ENCODE peak calls at places on chromosome 11, in ten cellular contexts. One of them, this sample, is unnamed.

GRCh38 chr11:76617553-76618265 is 52.8 kb downstream of the LRRC32 start:
- DNase-seq in PC-9: no peak
- DNase-seq in Caco-2: no peak
- DNase-seq in transverse colon: no peak
- DNase-seq in fibroblast of the aortic adventitia: peak; percentile 75
- DNase-seq in left ventricle myocardium inferior: no peak
- DNase-seq in fibroblast of lung: peak; percentile 28
- DNase-seq in fibroblast of villous mesenchyme: peak; percentile 75
- DNase-seq in astrocyte of the spinal cord: peak; percentile 43
- DNase-seq in HepG2: no peak
- DNase-seq in this sample: peak; percentile 86

GRCh38 chr11:84384637-84385227 is 1098.6 kb upstream of the CCDC90B start:
- DNase-seq in Caco-2: peak; percentile 68
- DNase-seq in PC-9: no peak
- DNase-seq in left ventricle myocardium inferior: no peak
- DNase-seq in fibroblast of villous mesenchyme: peak; percentile 32
- DNase-seq in astrocyte of the spinal cord: peak; percentile 66
- DNase-seq in fibroblast of lung: peak; percentile 49
- DNase-seq in transverse colon: peak; percentile 18
- DNase-seq in HepG2: peak; percentile 30
- DNase-seq in fibroblast of the aortic adventitia: peak; percentile 77
- DNase-seq in this sample: peak; percentile 55

GRCh38 chr11:88521354-88522310 is 184.1 kb upstream of the CTSC start:
- DNase-seq in left ventricle myocardium inferior: no peak
- DNase-seq in fibroblast of villous mesenchyme: peak; percentile 43
- DNase-seq in transverse colon: no peak
- DNase-seq in astrocyte of the spinal cord: peak; percentile 50
- DNase-seq in fibroblast of lung: no peak
- DNase-seq in PC-9: no peak
- DNase-seq in Caco-2: no peak
- DNase-seq in fibroblast of the aortic adventitia: peak; percentile 58
- DNase-seq in HepG2: no peak
- DNase-seq in this sample: peak; percentile 23

GRCh38 chr11:125086633-125087296 is 23.7 kb downstream of the SLC37A2 start:
- DNase-seq in HepG2: no peak
- DNase-seq in left ventricle myocardium inferior: no peak
- DNase-seq in Caco-2: no peak
- DNase-seq in fibroblast of villous mesenchyme: no peak
- DNase-seq in transverse colon: no peak
- DNase-seq in PC-9: no peak
- DNase-seq in fibroblast of the aortic adventitia: no peak
- DNase-seq in fibroblast of lung: no peak
- DNase-seq in astrocyte of the spinal cord: no peak
- DNase-seq in this sample: no peak

GRCh38 chr11:57668467-57668890 is 565 bp downstream of the ZDHHC5 start:
- DNase-seq in transverse colon: peak; percentile 40
- DNase-seq in fibroblast of the aortic adventitia: no peak
- DNase-seq in HepG2: no peak
- DNase-seq in fibroblast of villous mesenchyme: no peak
- DNase-seq in astrocyte of the spinal cord: no peak
- DNase-seq in fibroblast of lung: no peak
- DNase-seq in left ventricle myocardium inferior: no peak
- DNase-seq in PC-9: no peak
- DNase-seq in Caco-2: no peak
- DNase-seq in this sample: no peak

GRCh38 chr11:57638005-57638760 is 11.5 kb downstream of the YPEL4 start:
- DNase-seq in fibroblast of villous mesenchyme: peak; percentile 84
- DNase-seq in transverse colon: peak; percentile 44
- DNase-seq in astrocyte of the spinal cord: peak; percentile 84
- DNase-seq in fibroblast of lung: peak; percentile 84
- DNase-seq in left ventricle myocardium inferior: peak; percentile 63
- DNase-seq in PC-9: no peak
- DNase-seq in HepG2: peak; percentile 55
- DNase-seq in fibroblast of the aortic adventitia: peak; percentile 84
- DNase-seq in Caco-2: no peak
- DNase-seq in this sample: peak; percentile 86

GRCh38 chr11:27171391-27171790 is 130.8 kb downstream of the BBOX1 start:
- DNase-seq in left ventricle myocardium inferior: no peak
- DNase-seq in astrocyte of the spinal cord: no peak
- DNase-seq in PC-9: no peak
- DNase-seq in fibroblast of villous mesenchyme: no peak
- DNase-seq in Caco-2: peak; percentile 30
- DNase-seq in fibroblast of lung: no peak
- DNase-seq in HepG2: no peak
- DNase-seq in fibroblast of the aortic adventitia: peak; percentile 25
- DNase-seq in transverse colon: no peak
- DNase-seq in this sample: no peak

GRCh38 chr11:5547982-5548381 is 358 bp downstream of the OR52H1 start:
- DNase-seq in PC-9: no peak
- DNase-seq in astrocyte of the spinal cord: no peak
- DNase-seq in transverse colon: no peak
- DNase-seq in fibroblast of the aortic adventitia: no peak
- DNase-seq in fibroblast of villous mesenchyme: no peak
- DNase-seq in Caco-2: no peak
- DNase-seq in left ventricle myocardium inferior: no peak
- DNase-seq in HepG2: no peak
- DNase-seq in fibroblast of lung: no peak
- DNase-seq in this sample: no peak

GRCh38 chr11:63905179-63905578 is 11.8 kb downstream of the RCOR2 start:
- DNase-seq in Caco-2: no peak
- DNase-seq in transverse colon: no peak
- DNase-seq in HepG2: no peak
- DNase-seq in fibroblast of villous mesenchyme: no peak
- DNase-seq in PC-9: no peak
- DNase-seq in astrocyte of the spinal cord: no peak
- DNase-seq in fibroblast of lung: no peak
- DNase-seq in left ventricle myocardium inferior: no peak
- DNase-seq in fibroblast of the aortic adventitia: no peak
- DNase-seq in this sample: no peak

GRCh38 chr11:63906087-63906486 is 10.9 kb downstream of the RCOR2 start:
- DNase-seq in HepG2: no peak
- DNase-seq in Caco-2: no peak
- DNase-seq in left ventricle myocardium inferior: no peak
- DNase-seq in PC-9: no peak
- DNase-seq in fibroblast of the aortic adventitia: no peak
- DNase-seq in transverse colon: no peak
- DNase-seq in fibroblast of villous mesenchyme: no peak
- DNase-seq in fibroblast of lung: no peak
- DNase-seq in astrocyte of the spinal cord: no peak
- DNase-seq in this sample: no peak

GRCh38 chr11:63907808-63908530 is 9.0 kb downstream of the RCOR2 start:
- DNase-seq in Caco-2: no peak
- DNase-seq in transverse colon: no peak
- DNase-seq in PC-9: no peak
- DNase-seq in left ventricle myocardium inferior: no peak
- DNase-seq in fibroblast of the aortic adventitia: no peak
- DNase-seq in fibroblast of villous mesenchyme: no peak
- DNase-seq in fibroblast of lung: no peak
- DNase-seq in HepG2: no peak
- DNase-seq in astrocyte of the spinal cord: no peak
- DNase-seq in this sample: no peak

GRCh38 chr11:63907063-63907462 is 9.9 kb downstream of the RCOR2 start:
- DNase-seq in HepG2: no peak
- DNase-seq in fibroblast of lung: no peak
- DNase-seq in transverse colon: no peak
- DNase-seq in Caco-2: no peak
- DNase-seq in PC-9: no peak
- DNase-seq in fibroblast of villous mesenchyme: no peak
- DNase-seq in astrocyte of the spinal cord: no peak
- DNase-seq in left ventricle myocardium inferior: no peak
- DNase-seq in fibroblast of the aortic adventitia: no peak
- DNase-seq in this sample: no peak

DNA sequence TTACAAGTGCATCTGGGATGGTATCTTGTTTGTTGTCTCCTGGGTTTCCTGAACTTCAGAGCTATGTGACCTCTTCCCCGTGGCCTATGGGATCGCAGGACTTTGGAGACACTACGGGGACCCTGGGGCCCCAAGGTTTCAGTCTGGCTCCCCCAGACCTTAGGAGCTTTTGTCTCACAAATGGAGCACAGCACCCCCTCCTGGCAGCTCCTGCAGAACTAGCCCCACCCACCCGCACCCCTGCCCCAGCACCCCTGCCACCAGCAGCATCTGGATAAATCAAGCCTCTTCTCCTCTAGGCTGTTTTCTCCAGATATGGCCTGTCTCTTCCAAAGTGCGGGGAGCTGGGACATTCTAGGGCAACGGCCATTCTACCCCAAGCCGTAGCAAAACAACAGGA is 10.4 kb downstream of the RCOR2 start:
- DNase-seq in astrocyte of the spinal cord: no peak
- DNase-seq in PC-9: no peak
- DNase-seq in fibroblast of the aortic adventitia: peak; percentile 19
- DNase-seq in left ventricle myocardium inferior: no peak
- DNase-seq in transverse colon: peak; percentile 34
- DNase-seq in Caco-2: peak; percentile 46
- DNase-seq in fibroblast of lung: no peak
- DNase-seq in fibroblast of villous mesenchyme: peak; percentile 30
- DNase-seq in HepG2: no peak
- DNase-seq in this sample: no peak
- TF ChIP-seq CTCF in astrocyte of the spinal cord: peak; percentile 36
- TF ChIP-seq CTCF in PC-9: peak; percentile 37
- TF ChIP-seq CTCF in fibroblast of the aortic adventitia: no peak
- TF ChIP-seq CTCF in left ventricle myocardium inferior: peak; percentile 50
- TF ChIP-seq CTCF in transverse colon: peak; percentile 48
- TF ChIP-seq CTCF in Caco-2: peak; percentile 33
- TF ChIP-seq CTCF in fibroblast of lung: peak; percentile 13
- TF ChIP-seq CTCF in fibroblast of villous mesenchyme: no peak
- TF ChIP-seq CTCF in HepG2: peak; percentile 28
- TF ChIP-seq CTCF in this sample: peak; percentile 20

GRCh38 chr11:66466225-66467033 is at the start of gene PELI3:
- DNase-seq in transverse colon: peak; percentile 96
- DNase-seq in astrocyte of the spinal cord: peak; percentile 90
- DNase-seq in Caco-2: peak; percentile 97
- DNase-seq in PC-9: peak; percentile 77
- DNase-seq in HepG2: peak; percentile 72
- DNase-seq in fibroblast of the aortic adventitia: peak; percentile 88
- DNase-seq in left ventricle myocardium inferior: peak; percentile 92
- DNase-seq in fibroblast of villous mesenchyme: peak; percentile 94
- DNase-seq in fibroblast of lung: peak; percentile 90
- DNase-seq in this sample: peak; percentile 85

GRCh38 chr11:66467034-66467659 is 442 bp downstream of the PELI3 start:
- DNase-seq in PC-9: no peak
- DNase-seq in fibroblast of villous mesenchyme: peak; percentile 18
- DNase-seq in fibroblast of lung: no peak
- DNase-seq in fibroblast of the aortic adventitia: peak; percentile 15
- DNase-seq in astrocyte of the spinal cord: peak; percentile 12
- DNase-seq in Caco-2: peak; percentile 89
- DNase-seq in HepG2: no peak
- DNase-seq in transverse colon: peak; percentile 45
- DNase-seq in left ventricle myocardium inferior: no peak
- DNase-seq in this sample: peak; percentile 28

GRCh38 chr11:66468691-66469090 is 2.0 kb downstream of the PELI3 start:
- DNase-seq in fibroblast of villous mesenchyme: no peak
- DNase-seq in PC-9: no peak
- DNase-seq in fibroblast of lung: no peak
- DNase-seq in left ventricle myocardium inferior: no peak
- DNase-seq in Caco-2: no peak
- DNase-seq in fibroblast of the aortic adventitia: no peak
- DNase-seq in transverse colon: no peak
- DNase-seq in HepG2: no peak
- DNase-seq in astrocyte of the spinal cord: no peak
- DNase-seq in this sample: no peak

GRCh38 chr11:66469441-66469840 is 2.7 kb downstream of the PELI3 start:
- DNase-seq in astrocyte of the spinal cord: no peak
- DNase-seq in fibroblast of villous mesenchyme: no peak
- DNase-seq in fibroblast of the aortic adventitia: no peak
- DNase-seq in fibroblast of lung: no peak
- DNase-seq in transverse colon: no peak
- DNase-seq in PC-9: no peak
- DNase-seq in HepG2: no peak
- DNase-seq in Caco-2: no peak
- DNase-seq in left ventricle myocardium inferior: no peak
- DNase-seq in this sample: no peak

GRCh38 chr11:66467756-66468155 is 1.1 kb downstream of the PELI3 start:
- DNase-seq in fibroblast of lung: peak; percentile 25
- DNase-seq in astrocyte of the spinal cord: no peak
- DNase-seq in fibroblast of the aortic adventitia: no peak
- DNase-seq in fibroblast of villous mesenchyme: peak; percentile 10
- DNase-seq in transverse colon: peak; percentile 60
- DNase-seq in HepG2: no peak
- DNase-seq in left ventricle myocardium inferior: no peak
- DNase-seq in Caco-2: no peak
- DNase-seq in PC-9: no peak
- DNase-seq in this sample: no peak
- H3K4me3 ChIP-seq in fibroblast of lung: peak overlapping the region; percentile 74
- H3K4me3 ChIP-seq in astrocyte of the spinal cord: peak overlapping the region; percentile 56
- H3K4me3 ChIP-seq in fibroblast of the aortic adventitia: peak overlapping the region; percentile 74
- H3K4me3 ChIP-seq in fibroblast of villous mesenchyme: peak overlapping the region; percentile 70
- H3K4me3 ChIP-seq in transverse colon: peak overlapping the region; percentile 73
- H3K4me3 ChIP-seq in HepG2: peak overlapping the region; percentile 87
- H3K4me3 ChIP-seq in left ventricle myocardium inferior: peak overlapping the region; percentile 83
- H3K4me3 ChIP-seq in Caco-2: peak overlapping the region; percentile 66
- H3K4me3 ChIP-seq in PC-9: peak overlapping the region; percentile 90
- H3K4me3 ChIP-seq in this sample: peak overlapping the region; percentile 73

DNA sequence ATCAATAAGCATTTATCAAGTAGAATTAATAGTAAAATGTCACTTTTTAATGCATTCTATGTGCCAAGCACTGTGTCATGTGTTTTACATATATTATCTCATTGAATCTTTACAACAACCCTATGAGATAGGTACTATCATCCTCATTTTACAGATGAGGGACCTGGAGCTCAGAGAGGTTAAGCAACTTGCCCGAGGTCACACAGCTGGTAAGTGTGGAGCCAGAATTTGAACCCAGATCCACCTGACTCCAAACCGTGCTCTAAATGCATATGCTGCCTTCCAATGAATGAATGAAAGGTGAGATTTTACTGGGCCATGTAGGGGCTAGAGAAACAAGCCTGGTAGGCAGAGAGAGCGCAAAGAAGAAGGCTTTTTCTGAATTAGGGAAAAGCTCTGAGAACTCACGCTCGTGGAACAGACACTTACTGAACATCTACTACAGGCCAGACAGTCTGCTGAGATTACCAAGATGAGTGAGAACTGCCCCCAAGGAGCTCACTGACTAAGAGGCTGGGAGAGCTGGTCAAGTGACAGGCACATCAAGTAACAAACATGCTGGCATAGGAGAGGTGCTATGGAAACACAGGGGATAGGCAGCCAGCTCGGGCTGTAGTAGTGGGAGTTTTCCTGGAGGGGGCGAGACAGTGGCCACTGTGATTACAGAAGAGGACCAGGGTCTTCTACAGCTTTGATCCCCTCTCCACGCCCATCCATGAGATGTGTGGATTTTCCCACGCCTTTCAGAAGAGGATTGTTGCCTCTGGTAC is 4.4 kb downstream of the ABCG4 start:
- DNase-seq in astrocyte of the spinal cord: no peak
- DNase-seq in fibroblast of villous mesenchyme: no peak
- DNase-seq in transverse colon: no peak
- DNase-seq in left ventricle myocardium inferior: no peak
- DNase-seq in fibroblast of the aortic adventitia: no peak
- DNase-seq in HepG2: no peak
- DNase-seq in Caco-2: peak; percentile 31
- DNase-seq in PC-9: no peak
- DNase-seq in fibroblast of lung: no peak
- DNase-seq in this sample: no peak
- TF ChIP-seq CTCF in astrocyte of the spinal cord: no peak
- TF ChIP-seq CTCF in fibroblast of villous mesenchyme: peak; percentile 9
- TF ChIP-seq CTCF in transverse colon: no peak
- TF ChIP-seq CTCF in left ventricle myocardium inferior: no peak
- TF ChIP-seq CTCF in fibroblast of the aortic adventitia: no peak
- TF ChIP-seq CTCF in HepG2: no peak
- TF ChIP-seq CTCF in Caco-2: peak; percentile 25
- TF ChIP-seq CTCF in PC-9: no peak
- TF ChIP-seq CTCF in fibroblast of lung: peak; percentile 14
- TF ChIP-seq CTCF in this sample: no peak

GRCh38 chr11:79265756-79266322 is 175.0 kb downstream of the TENM4 start:
- DNase-seq in fibroblast of villous mesenchyme: no peak
- DNase-seq in fibroblast of the aortic adventitia: no peak
- DNase-seq in astrocyte of the spinal cord: no peak
- DNase-seq in HepG2: no peak
- DNase-seq in PC-9: no peak
- DNase-seq in fibroblast of lung: peak; percentile 84
- DNase-seq in Caco-2: no peak
- DNase-seq in left ventricle myocardium inferior: no peak
- DNase-seq in transverse colon: no peak
- DNase-seq in this sample: peak; percentile 47

GRCh38 chr11:79262221-79262620 is 178.6 kb downstream of the TENM4 start:
- DNase-seq in fibroblast of lung: peak; percentile 29
- DNase-seq in PC-9: no peak
- DNase-seq in fibroblast of the aortic adventitia: no peak
- DNase-seq in HepG2: no peak
- DNase-seq in left ventricle myocardium inferior: no peak
- DNase-seq in fibroblast of villous mesenchyme: peak; percentile 76
- DNase-seq in astrocyte of the spinal cord: no peak
- DNase-seq in Caco-2: no peak
- DNase-seq in transverse colon: no peak
- DNase-seq in this sample: peak; percentile 94

GRCh38 chr11:79266391-79266790 is 174.4 kb downstream of the TENM4 start:
- DNase-seq in astrocyte of the spinal cord: no peak
- DNase-seq in HepG2: no peak
- DNase-seq in fibroblast of the aortic adventitia: no peak
- DNase-seq in left ventricle myocardium inferior: no peak
- DNase-seq in Caco-2: peak; percentile 20
- DNase-seq in PC-9: no peak
- DNase-seq in fibroblast of lung: no peak
- DNase-seq in transverse colon: no peak
- DNase-seq in fibroblast of villous mesenchyme: no peak
- DNase-seq in this sample: no peak

GRCh38 chr11:79263001-79263400 is 177.8 kb downstream of the TENM4 start:
- DNase-seq in PC-9: no peak
- DNase-seq in left ventricle myocardium inferior: peak; percentile 84
- DNase-seq in astrocyte of the spinal cord: peak; percentile 17
- DNase-seq in fibroblast of villous mesenchyme: no peak
- DNase-seq in Caco-2: no peak
- DNase-seq in fibroblast of lung: peak; percentile 71
- DNase-seq in fibroblast of the aortic adventitia: no peak
- DNase-seq in HepG2: no peak
- DNase-seq in transverse colon: peak; percentile 25
- DNase-seq in this sample: no peak

DNA sequence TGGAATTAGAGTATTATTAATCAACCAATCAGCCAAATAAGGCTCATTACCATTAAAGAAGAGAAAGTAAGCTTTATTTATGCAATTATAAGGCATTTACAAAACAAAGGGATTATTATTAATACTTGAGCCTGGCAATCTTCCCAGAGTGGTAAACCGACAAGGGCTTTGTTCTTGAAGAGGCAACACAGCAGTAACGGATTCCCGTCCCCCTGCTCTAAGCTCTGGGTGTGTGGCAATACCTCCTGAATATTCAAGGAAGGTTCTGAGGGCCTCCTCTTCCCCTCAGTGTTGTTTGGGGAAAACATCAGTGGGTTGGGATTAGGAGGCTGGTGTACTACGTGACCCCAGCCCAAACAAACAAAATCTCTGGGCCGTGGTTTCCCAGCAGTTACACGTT is 176.5 kb downstream of the TENM4 start:
- DNase-seq in fibroblast of villous mesenchyme: no peak
- DNase-seq in HepG2: no peak
- DNase-seq in fibroblast of the aortic adventitia: no peak
- DNase-seq in PC-9: no peak
- DNase-seq in transverse colon: no peak
- DNase-seq in astrocyte of the spinal cord: no peak
- DNase-seq in Caco-2: no peak
- DNase-seq in fibroblast of lung: peak; percentile 28
- DNase-seq in left ventricle myocardium inferior: no peak
- DNase-seq in this sample: no peak
- H3K4me3 ChIP-seq in fibroblast of villous mesenchyme: no peak overlapping the region
- H3K4me3 ChIP-seq in HepG2: no peak overlapping the region
- H3K4me3 ChIP-seq in fibroblast of the aortic adventitia: no peak overlapping the region
- H3K4me3 ChIP-seq in PC-9: no peak overlapping the region
- H3K4me3 ChIP-seq in transverse colon: no peak overlapping the region
- H3K4me3 ChIP-seq in astrocyte of the spinal cord: no peak overlapping the region
- H3K4me3 ChIP-seq in Caco-2: no peak overlapping the region
- H3K4me3 ChIP-seq in fibroblast of lung: no peak overlapping the region
- H3K4me3 ChIP-seq in left ventricle myocardium inferior: no peak overlapping the region
- H3K4me3 ChIP-seq in this sample: no peak overlapping the region